ENCODE peak calls at places on chromosomes 12 and 14, in eight cellular contexts. N is spleen, Q is tibial artery, W is lung, C is A549, A is neuronal stem cell, M is PC-3, B is transverse colon. F is an unnamed sample.

GRCh38 chr12:128266086-128266485 is 884 bp upstream of the TMEM132C start:
- DNase-seq in N (no peak), Q (no peak), W (no peak), C (no peak), A (no peak), M (no peak), B (no peak), F (no peak)

GRCh38 chr12:14959126-14959440 is 2.3 kb downstream of the ARHGDIB start:
- DNase-seq in N (peak), Q (no peak), W (no peak), C (no peak), A (no peak), M (no peak), B (no peak), F (no peak)

GRCh38 chr14:95361373-95362179 is 41.9 kb upstream of the CLMN start:
- DNase-seq in N (peak), Q (no peak), W (peak), C (peak), A (no peak), M (peak), B (peak), F (no peak)

GRCh38 chr14:67674480-67675218 is at the start of gene VTI1B:
- DNase-seq in N (peak), Q (peak), W (peak), C (peak), A (peak), M (peak), B (peak), F (no peak)

GRCh38 chr12:64194333-64195149 is 27.6 kb downstream of the KICS2 start:
- DNase-seq in N (no peak), Q (no peak), W (no peak), C (no peak), A (no peak), M (no peak), B (no peak), F (no peak)

GRCh38 chr12:71456990-71457389 is 17.4 kb downstream of the LGR5 start:
- DNase-seq in N (no peak), Q (no peak), W (no peak), C (no peak), A (no peak), M (no peak), B (no peak), F (no peak)

GRCh38 chr14:61876362-61877049 is 114.3 kb downstream of the SNAPC1 start:
- DNase-seq in N (no peak), Q (no peak), W (no peak), C (no peak), A (no peak), M (no peak), B (no peak), F (no peak)

GRCh38 chr14:91299483-91300115 is 55.1 kb upstream of the GPR68 start:
- DNase-seq in N (no peak), Q (no peak), W (no peak), C (no peak), A (no peak), M (peak), B (no peak), F (no peak)

GRCh38 chr14:26163761-26164160 is 434.1 kb downstream of the NOVA1 start:
- DNase-seq in N (no peak), Q (no peak), W (no peak), C (no peak), A (no peak), M (peak), B (no peak), F (no peak)

GRCh38 chr14:55191101-55191880 is at the start of gene DLGAP5:
- DNase-seq in N (peak), Q (peak), W (peak), C (peak), A (peak), M (peak), B (peak), F (peak)

GRCh38 chr14:55188686-55189295 is 2.6 kb downstream of the DLGAP5 start:
- DNase-seq in N (no peak), Q (no peak), W (no peak), C (no peak), A (no peak), M (no peak), B (no peak), F (no peak)

GRCh38 chr14:55194656-55195355 is 3.4 kb upstream of the DLGAP5 start:
- DNase-seq in N (no peak), Q (no peak), W (no peak), C (no peak), A (no peak), M (no peak), B (no peak), F (no peak)

DNA sequence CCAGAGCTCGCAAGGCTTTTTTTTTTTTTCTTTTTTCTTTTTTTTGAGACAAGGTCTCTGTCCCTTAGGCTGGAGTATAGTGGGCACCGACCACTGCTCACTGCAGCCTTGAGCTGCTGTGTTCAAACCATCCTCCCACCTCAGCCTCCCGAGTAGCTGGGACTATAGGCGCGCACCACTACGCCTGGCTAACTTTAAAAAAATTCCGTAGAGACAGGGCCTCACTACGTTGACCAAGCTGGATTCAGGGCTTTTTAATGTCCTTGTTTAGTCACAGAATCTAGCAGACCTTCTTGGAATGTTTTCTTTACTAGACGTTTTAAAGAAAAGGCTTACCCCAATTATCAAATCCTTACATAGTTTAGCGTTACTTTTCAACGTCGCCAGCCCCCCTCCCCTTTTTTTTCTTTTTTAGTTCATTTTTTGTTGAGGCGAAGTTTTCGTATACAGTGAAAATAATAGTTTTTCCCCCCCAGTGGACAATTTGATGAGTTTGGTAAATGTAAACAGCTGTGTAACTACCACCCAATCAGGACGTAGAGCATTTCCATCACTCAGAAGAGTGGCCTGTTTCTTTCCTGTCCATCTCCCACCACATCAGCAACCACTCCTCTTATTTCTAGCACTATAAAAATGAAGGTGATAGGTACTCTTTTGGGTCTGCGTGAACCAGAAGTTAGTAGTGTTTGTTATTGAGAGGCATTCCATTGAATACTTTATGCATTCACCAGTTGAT is 664 bp upstream of the DLGAP5 start:
- DNase-seq in N (no peak), Q (no peak), W (no peak), C (no peak), A (no peak), M (no peak), B (no peak), F (no peak)
- H3K27ac ChIP-seq in N (peak), Q (peak), W (no peak), C (peak), A (peak), M (no peak), B (peak), F (peak)

DNA sequence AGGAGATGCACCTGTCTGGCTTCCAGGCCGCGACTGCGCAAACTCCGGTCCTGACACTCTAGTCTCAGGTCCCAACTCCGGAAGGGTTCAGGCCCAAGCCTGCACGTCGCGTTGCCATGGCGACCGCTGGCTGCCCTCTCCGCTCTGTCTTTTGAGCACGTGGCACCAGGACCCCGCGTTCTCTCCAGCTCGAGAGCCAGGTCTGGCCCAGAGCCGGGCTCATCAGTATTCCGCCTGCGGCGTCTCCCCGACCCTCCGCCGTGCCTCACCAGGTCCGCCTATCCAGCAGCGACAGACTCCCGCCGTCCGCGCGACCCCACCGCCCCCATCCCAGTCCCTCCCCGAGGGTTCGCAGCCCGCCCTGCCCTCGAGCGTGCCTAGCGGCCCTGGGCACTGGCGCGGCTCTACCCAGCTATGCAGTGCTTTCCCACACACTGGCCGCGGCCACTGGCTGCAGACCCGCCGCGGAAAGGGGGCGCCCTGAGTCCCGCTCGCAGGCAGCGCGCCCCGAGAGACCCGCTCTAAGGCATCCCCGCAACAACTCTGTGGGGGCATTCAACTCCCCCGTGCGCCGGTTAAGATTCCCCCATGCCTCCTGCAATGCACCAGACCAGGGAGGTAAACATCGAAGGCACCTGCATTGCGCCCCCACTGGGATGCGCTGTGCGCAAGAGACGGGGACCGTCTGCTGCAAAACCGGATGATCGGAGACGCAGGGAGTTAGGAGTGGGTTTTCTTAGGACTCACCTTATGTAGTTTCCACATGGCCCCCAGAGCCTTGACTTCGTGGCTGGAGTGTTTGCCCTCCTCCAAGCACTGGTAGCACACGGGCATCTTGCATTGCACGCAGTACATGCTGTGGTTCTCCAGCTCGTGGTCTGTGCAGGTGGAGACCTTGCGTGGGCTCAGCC is 1.3 kb downstream of the TRIM9 start:
- DNase-seq in N (peak), Q (no peak), W (no peak), C (peak), A (peak), M (no peak), B (peak), F (no peak)
- H3K27ac ChIP-seq in N (no peak), Q (no peak), W (no peak), C (peak), A (no peak), M (no peak), B (no peak), F (peak)

GRCh38 chr12:54050479-54050805 is 3.2 kb upstream of the HOXC4 start:
- DNase-seq in N (no peak), Q (no peak), W (no peak), C (no peak), A (no peak), M (no peak), B (no peak), F (no peak)

GRCh38 chr12:54048694-54049093 is 4.9 kb upstream of the HOXC4 start:
- DNase-seq in N (no peak), Q (no peak), W (no peak), C (no peak), A (no peak), M (no peak), B (no peak), F (no peak)

GRCh38 chr12:54047160-54047963 is 6.3 kb upstream of the HOXC4 start:
- DNase-seq in N (peak), Q (no peak), W (no peak), C (no peak), A (no peak), M (no peak), B (no peak), F (no peak)

GRCh38 chr12:54047964-54048303 is 5.7 kb upstream of the HOXC4 start:
- DNase-seq in N (no peak), Q (no peak), W (no peak), C (no peak), A (no peak), M (no peak), B (no peak), F (no peak)

GRCh38 chr12:54049164-54049563 is 4.5 kb upstream of the HOXC4 start:
- DNase-seq in N (no peak), Q (no peak), W (no peak), C (no peak), A (no peak), M (no peak), B (no peak), F (no peak)
- H3K27ac ChIP-seq in N (no peak), Q (no peak), W (no peak), C (no peak), A (no peak), M (no peak), B (no peak), F (no peak)

GRCh38 chr12:16605666-16606116 is 271 bp downstream of the LMO3 start:
- DNase-seq in N (no peak), Q (peak), W (peak), C (no peak), A (no peak), M (peak), B (no peak), F (no peak)

GRCh38 chr12:16604853-16605252 is 1.1 kb downstream of the LMO3 start:
- DNase-seq in N (no peak), Q (no peak), W (peak), C (no peak), A (no peak), M (no peak), B (no peak), F (no peak)

GRCh38 chr12:16606117-16606200 is at the start of gene LMO3:
- DNase-seq in N (no peak), Q (no peak), W (no peak), C (no peak), A (no peak), M (no peak), B (no peak), F (no peak)

GRCh38 chr12:16606936-16607335 is 974 bp upstream of the LMO3 start:
- DNase-seq in N (no peak), Q (no peak), W (no peak), C (no peak), A (no peak), M (no peak), B (no peak), F (no peak)

DNA sequence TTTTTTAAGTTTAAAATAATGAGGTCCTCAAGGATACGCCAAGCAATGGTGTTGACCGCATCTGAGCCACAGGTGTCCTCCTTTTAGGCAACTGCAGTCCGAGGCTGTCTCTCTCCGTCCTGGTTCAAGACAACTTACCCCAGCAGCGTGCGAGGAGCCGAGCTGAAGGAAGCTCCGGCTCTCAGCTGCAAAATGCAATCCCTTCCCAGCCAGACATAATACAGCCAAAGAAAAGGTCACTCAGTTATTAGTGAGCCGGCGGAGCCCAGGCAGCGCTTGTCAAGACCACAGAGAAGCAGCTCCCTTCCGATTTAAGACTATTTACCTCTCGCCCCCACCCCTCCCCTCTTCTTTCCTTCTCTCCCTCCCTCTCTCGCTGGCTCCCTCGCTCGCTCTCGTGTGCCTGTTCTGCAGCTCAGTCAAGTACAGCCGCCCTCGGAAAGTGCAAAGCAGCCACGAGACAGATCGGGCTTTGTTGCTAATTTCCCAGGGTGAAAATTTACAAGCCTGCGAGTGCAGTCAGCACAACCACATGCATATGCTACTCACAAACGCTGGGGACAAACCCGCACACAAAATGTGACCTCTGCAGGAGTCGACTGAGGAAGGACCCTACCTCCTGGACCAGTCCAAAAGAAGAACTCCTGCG is 363 bp upstream of the LMO3 start:
- DNase-seq in N (no peak), Q (peak), W (peak), C (no peak), A (no peak), M (peak), B (no peak), F (no peak)
- H3K27ac ChIP-seq in N (no peak), Q (peak), W (peak), C (no peak), A (peak), M (no peak), B (peak), F (peak)

GRCh38 chr12:93407283-93407962 is 29.7 kb downstream of the NUDT4 start:
- DNase-seq in N (no peak), Q (no peak), W (no peak), C (no peak), A (no peak), M (no peak), B (no peak), F (no peak)
- H3K27ac ChIP-seq in N (peak), Q (no peak), W (no peak), C (no peak), A (no peak), M (no peak), B (no peak), F (no peak)

GRCh38 chr12:88562151-88562550 is 18.1 kb downstream of the KITLG start:
- DNase-seq in N (no peak), Q (no peak), W (no peak), C (no peak), A (no peak), M (no peak), B (no peak), F (no peak)
- H3K27ac ChIP-seq in N (no peak), Q (no peak), W (no peak), C (no peak), A (no peak), M (peak), B (peak), F (no peak)

F was measured in vagina.